ENCODE peak calls at places on chromosomes 5 and 9, in eight cellular contexts. V, F, S, C, K, J, Z and B are unnamed samples.

GRCh38 chr5:61578858-61579503 is 246.9 kb downstream of the ZSWIM6 start:
- DNase-seq in K (no peak), S (no peak), F (no peak), J (no peak), Z (no peak), V (no peak), C (no peak), B (no peak)

GRCh38 chr5:59698774-59699173 is 194.8 kb downstream of the PDE4D start:
- DNase-seq in J (peak), Z (no peak), C (no peak), K (no peak), S (no peak), V (no peak), F (no peak), B (no peak)

GRCh38 chr5:142466195-142466951 is 141.6 kb upstream of the SPRY4 start:
- DNase-seq in F (peak), Z (no peak), V (no peak), S (no peak), K (no peak), J (no peak), C (no peak), B (peak)

GRCh38 chr5:32450952-32451351 is 6.4 kb upstream of the ZFR start:
- DNase-seq in S (no peak), K (no peak), C (no peak), Z (no peak), F (no peak), J (no peak), V (peak), B (no peak)

GRCh38 chr5:98031926-98032325 is 741.5 kb upstream of the RGMB start:
- DNase-seq in F (peak), Z (no peak), J (no peak), S (no peak), V (no peak), K (no peak), C (no peak), B (no peak)

GRCh38 chr9:33778700-33779351 is 16.5 kb upstream of the PRSS3 start:
- DNase-seq in C (no peak), Z (peak), F (peak), S (peak), J (peak), K (no peak), V (peak), B (no peak)

GRCh38 chr5:126579716-126580115 is 15.3 kb downstream of the ALDH7A1 start:
- DNase-seq in F (no peak), S (no peak), J (no peak), V (no peak), Z (no peak), K (no peak), C (no peak), B (no peak)

GRCh38 chr9:9914174-9914573 is 698.6 kb downstream of the PTPRD start:
- DNase-seq in K (no peak), C (no peak), F (no peak), V (no peak), J (no peak), Z (no peak), S (no peak), B (no peak)

GRCh38 chr9:35464056-35465025 is 25.6 kb upstream of the RUSC2 start:
- DNase-seq in V (no peak), K (no peak), J (no peak), F (peak), S (no peak), C (no peak), Z (no peak), B (no peak)

GRCh38 chr9:36101916-36102741 is 34.4 kb upstream of the GLIPR2 start:
- DNase-seq in J (no peak), Z (no peak), S (no peak), F (peak), V (no peak), C (peak), K (no peak), B (peak)

GRCh38 chr5:9466677-9467076 is 79.2 kb downstream of the SEMA5A start:
- DNase-seq in J (no peak), F (peak), V (no peak), Z (no peak), K (no peak), S (no peak), C (no peak), B (no peak)

GRCh38 chr9:93354451-93354850 is 97.0 kb upstream of the FAM120A start:
- DNase-seq in J (peak), S (no peak), Z (no peak), F (no peak), K (no peak), C (peak), V (no peak), B (no peak)

GRCh38 chr5:126811515-126812198 is 34.7 kb downstream of the LMNB1 start:
- DNase-seq in Z (peak), C (no peak), K (no peak), S (no peak), J (no peak), V (no peak), F (peak), B (no peak)

GRCh38 chr5:34749431-34749872 is 89.5 kb upstream of the TTC23L start:
- DNase-seq in K (no peak), C (no peak), S (no peak), V (no peak), J (no peak), Z (no peak), F (peak), B (no peak)

GRCh38 chr9:85640425-85640824 is 101.3 kb downstream of the AGTPBP1 start:
- DNase-seq in K (no peak), J (no peak), F (no peak), V (no peak), Z (no peak), C (no peak), S (no peak), B (no peak)

GRCh38 chr9:127783111-127783621 is 2.7 kb upstream of the CDK9 start:
- DNase-seq in Z (peak), F (no peak), J (no peak), S (peak), K (no peak), V (peak), C (no peak), B (no peak)

GRCh38 chr9:91433180-91433579 is 9.5 kb upstream of the NFIL3 start:
- DNase-seq in J (peak), Z (no peak), C (peak), S (peak), V (no peak), K (no peak), F (peak), B (peak)

GRCh38 chr5:116532762-116533525 is 41.7 kb downstream of the SEMA6A start:
- DNase-seq in V (no peak), C (peak), J (no peak), S (no peak), K (no peak), F (no peak), Z (no peak), B (no peak)

GRCh38 chr9:127698386-127698785 is 8.4 kb upstream of the CFAP157 start:
- DNase-seq in J (no peak), S (no peak), V (no peak), Z (no peak), K (no peak), C (no peak), F (no peak), B (no peak)

GRCh38 chr9:29150606-29151005 is 1577.3 kb upstream of the C9orf72 start:
- DNase-seq in J (no peak), C (no peak), F (no peak), V (no peak), K (no peak), S (no peak), Z (no peak), B (no peak)

GRCh38 chr5:147558826-147559225 is 49.0 kb upstream of the DPYSL3 start:
- DNase-seq in J (peak), F (peak), Z (no peak), V (peak), S (no peak), K (no peak), C (no peak), B (peak)

GRCh38 chr9:112338561-112338960 is 5.1 kb upstream of the PTBP3 start:
- DNase-seq in F (peak), K (no peak), S (no peak), V (no peak), Z (no peak), J (no peak), C (peak), B (no peak)

GRCh38 chr5:61371474-61371873 is 39.4 kb downstream of the ZSWIM6 start:
- DNase-seq in F (no peak), V (no peak), K (no peak), J (no peak), Z (no peak), S (no peak), C (no peak), B (no peak)

GRCh38 chr9:137461663-137462395 is 2.7 kb upstream of the NSMF start:
- DNase-seq in F (peak), J (peak), K (peak), V (peak), Z (peak), S (peak), C (no peak), B (no peak)

GRCh38 chr9:27414215-27414731 is 109.8 kb upstream of the IFNK start:
- DNase-seq in S (no peak), K (no peak), J (no peak), Z (no peak), V (no peak), C (no peak), F (no peak), B (no peak)

GRCh38 chr9:130328349-130328801 is 62.8 kb downstream of the HMCN2 start:
- DNase-seq in Z (no peak), S (no peak), K (no peak), J (no peak), C (no peak), F (peak), V (peak), B (no peak)

GRCh38 chr9:136799854-136800657 is 3.9 kb downstream of the CCDC183 start:
- DNase-seq in S (peak), F (no peak), K (peak), C (peak), V (peak), J (peak), Z (peak), B (no peak)

GRCh38 chr9:101465330-101465915 is 29.8 kb upstream of the ALDOB start:
- DNase-seq in K (peak), C (no peak), S (peak), F (peak), J (peak), Z (no peak), V (peak), B (peak)

DNA sequence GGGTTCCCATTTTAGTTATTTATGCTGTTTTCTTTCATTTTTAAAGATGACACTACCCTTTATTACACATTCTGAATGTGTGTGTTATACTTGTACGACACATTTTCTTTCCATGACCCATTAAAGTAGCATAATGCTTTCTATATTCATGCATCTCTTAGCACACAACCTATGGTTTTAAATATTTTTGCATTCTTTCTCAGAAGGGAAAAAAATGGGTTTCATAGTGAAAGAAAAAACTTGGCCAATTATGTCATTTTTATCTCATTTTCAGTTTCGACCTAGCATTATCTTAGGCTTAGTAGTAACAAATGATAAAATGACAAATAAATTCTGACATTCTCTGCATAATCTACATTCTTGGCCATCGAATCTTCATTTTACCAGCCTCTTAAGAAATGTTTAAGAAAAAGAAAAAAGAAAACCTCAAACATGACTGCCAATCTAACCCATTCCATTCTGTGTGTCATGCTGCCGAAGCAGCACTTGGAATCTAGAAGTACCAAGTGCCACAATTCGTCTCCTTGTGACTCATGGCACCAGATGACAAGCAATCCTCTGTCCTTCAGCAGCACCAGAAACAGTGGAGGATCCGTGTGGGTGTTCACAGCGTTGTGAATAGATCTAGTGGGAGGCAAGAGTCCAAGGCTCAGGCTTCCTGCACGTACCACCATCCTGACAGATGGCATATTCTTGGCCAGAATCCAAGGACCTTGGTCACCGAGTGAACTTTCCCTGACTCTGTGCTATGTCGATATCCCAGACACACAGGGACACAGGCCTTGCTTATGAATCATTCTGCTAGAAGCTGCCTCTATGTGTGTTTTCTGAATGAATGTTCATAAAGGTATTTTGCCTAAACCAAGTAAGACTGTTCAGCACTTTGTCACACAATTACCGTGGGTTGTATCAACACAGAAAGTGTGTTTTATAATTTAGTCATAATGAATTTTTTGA is 502.7 kb downstream of the NR2F1-AS1 start:
- DNase-seq in V (no peak), J (peak), Z (no peak), F (peak), K (peak), S (no peak), C (peak), B (peak)
- H3K4me3 ChIP-seq in V (no peak), J (no peak), Z (no peak), F (peak), K (no peak), S (no peak), C (no peak), B (no peak)

GRCh38 chr5:1949253-1949652 is 66.5 kb upstream of the IRX4 start:
- DNase-seq in J (no peak), K (peak), Z (no peak), V (no peak), C (no peak), F (no peak), S (no peak), B (no peak)
- H3K4me3 ChIP-seq in J (no peak), K (no peak), Z (no peak), V (no peak), C (no peak), F (no peak), S (no peak), B (no peak)

GRCh38 chr9:132408521-132408920 is 1.5 kb upstream of the CFAP77 start:
- DNase-seq in V (no peak), K (no peak), S (no peak), Z (no peak), C (no peak), J (no peak), F (no peak), B (no peak)

GRCh38 chr9:132404228-132404881 is 2.3 kb downstream of the TTF1 start:
- DNase-seq in C (peak), V (no peak), K (no peak), J (no peak), F (peak), Z (no peak), S (peak), B (no peak)

GRCh38 chr9:132409828-132410528 is at the start of gene CFAP77:
- DNase-seq in J (peak), V (peak), S (no peak), F (peak), C (no peak), K (no peak), Z (peak), B (no peak)

GRCh38 chr9:132406554-132407122 is at the start of gene TTF1:
- DNase-seq in S (peak), V (peak), F (peak), C (peak), J (peak), Z (peak), K (peak), B (peak)

GRCh38 chr9:132407196-132407595 is 556 bp upstream of the TTF1 start:
- DNase-seq in F (no peak), V (no peak), S (no peak), C (no peak), Z (no peak), K (no peak), J (no peak), B (no peak)
- H3K4me3 ChIP-seq in F (peak), V (no peak), S (peak), C (no peak), Z (peak), K (peak), J (no peak), B (peak)

DNA sequence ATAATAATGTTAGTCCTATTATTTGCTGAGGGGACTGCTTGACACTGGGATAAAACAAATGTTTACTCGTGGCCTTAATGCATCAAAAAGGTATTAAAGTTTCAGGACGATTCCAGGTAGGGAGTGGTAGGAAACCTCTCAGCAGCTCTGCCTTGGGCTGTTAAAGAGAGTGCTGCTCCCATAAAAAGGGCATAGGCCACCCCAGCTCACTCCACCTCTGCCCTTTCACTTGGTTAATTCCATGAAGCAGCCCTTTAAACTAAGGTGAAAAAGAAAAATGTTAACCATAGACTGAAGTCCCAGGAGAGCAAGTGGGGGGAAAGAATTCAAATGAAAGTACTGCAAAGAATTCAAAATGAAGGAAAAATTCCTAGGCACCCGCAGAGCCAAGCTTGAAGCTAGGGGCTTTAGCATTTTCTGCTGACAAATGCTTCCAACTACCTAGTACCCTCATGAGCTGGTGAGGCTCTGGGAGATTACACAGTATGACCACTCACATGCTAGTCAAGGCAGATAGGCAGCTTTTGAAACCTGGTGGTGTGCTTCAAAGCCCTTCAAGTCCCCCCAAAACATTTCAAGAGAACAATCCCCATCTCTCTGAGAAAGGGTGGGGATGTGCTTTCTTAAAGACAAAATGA is 8.5 kb downstream of the KLF9 start:
- DNase-seq in J (no peak), F (peak), C (no peak), V (no peak), S (no peak), Z (no peak), K (no peak), B (no peak)
- H3K4me3 ChIP-seq in J (no peak), F (no peak), C (no peak), V (no peak), S (no peak), Z (peak), K (no peak), B (no peak)

DNA sequence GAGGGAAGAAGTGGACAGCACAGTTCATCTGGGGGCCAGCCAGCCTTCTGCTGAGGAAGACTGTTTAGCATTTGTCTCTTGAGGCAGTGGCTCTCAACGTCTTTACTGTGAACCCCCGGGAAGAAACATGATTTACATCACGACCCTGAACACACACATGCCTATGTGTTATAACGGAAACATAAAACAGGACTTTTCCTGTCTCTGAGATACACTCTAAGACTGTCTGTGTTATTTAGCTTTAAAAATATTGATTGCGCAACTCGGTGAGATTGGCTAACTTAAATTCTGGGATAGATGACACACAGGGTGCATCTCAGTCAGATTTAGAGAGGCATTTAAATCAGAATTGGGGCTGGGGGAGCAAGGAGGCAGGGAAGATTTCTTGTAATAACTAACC is 25.0 kb upstream of the DENND1A start:
- DNase-seq in C (no peak), V (no peak), F (peak), K (no peak), Z (no peak), S (no peak), J (no peak), B (no peak)
- H3K4me3 ChIP-seq in C (no peak), V (no peak), F (no peak), K (no peak), Z (no peak), S (no peak), J (no peak), B (no peak)

GRCh38 chr5:80191991-80192398 is 63.9 kb downstream of the SERINC5 start:
- DNase-seq in C (no peak), Z (peak), S (peak), V (no peak), F (peak), K (no peak), J (peak), B (no peak)

GRCh38 chr5:80190960-80191359 is 64.9 kb downstream of the SERINC5 start:
- DNase-seq in F (no peak), V (no peak), C (no peak), K (no peak), J (no peak), S (no peak), Z (no peak), B (no peak)

GRCh38 chr5:80193421-80193820 is 62.4 kb downstream of the SERINC5 start:
- DNase-seq in Z (no peak), S (no peak), J (no peak), K (no peak), C (no peak), V (no peak), F (no peak), B (no peak)

GRCh38 chr5:80191397-80191796 is 64.5 kb downstream of the SERINC5 start:
- DNase-seq in V (no peak), F (no peak), Z (no peak), S (no peak), J (no peak), C (no peak), K (no peak), B (no peak)

DNA sequence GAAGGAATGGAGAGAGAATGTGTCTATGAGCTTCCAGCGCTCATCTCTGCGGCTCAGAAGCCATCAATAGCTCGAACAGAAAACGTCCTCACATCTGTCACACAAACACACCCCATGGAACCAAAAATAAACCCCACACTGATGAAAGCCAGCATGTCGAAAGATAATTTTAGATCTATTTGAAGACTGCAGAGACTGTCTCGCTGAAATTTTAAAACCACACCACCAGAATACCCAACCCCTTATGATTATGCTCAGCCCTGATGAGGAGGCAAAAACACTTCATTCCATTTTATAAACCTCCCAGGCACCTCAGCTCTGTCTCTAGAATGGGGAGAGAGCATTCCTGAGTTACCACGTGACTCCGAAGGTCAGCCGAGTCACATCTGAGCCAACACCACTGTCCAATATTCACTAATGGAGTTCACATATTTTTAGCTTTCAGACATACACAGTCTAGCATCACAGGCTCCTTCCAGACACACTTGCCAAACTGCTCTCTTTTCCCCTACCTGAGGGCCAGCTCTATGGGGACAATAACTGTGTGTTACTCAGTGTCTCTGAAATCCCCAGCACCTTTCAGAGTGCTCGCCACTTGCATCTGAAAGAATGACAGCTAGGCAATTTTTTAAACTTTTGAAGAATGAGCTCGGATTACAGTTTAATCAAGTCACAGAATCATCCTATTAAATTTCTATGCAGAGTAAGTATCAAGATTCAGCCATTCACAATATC is 63.2 kb downstream of the SERINC5 start:
- DNase-seq in C (no peak), J (peak), K (no peak), V (no peak), F (peak), Z (no peak), S (peak), B (no peak)
- H3K4me3 ChIP-seq in C (no peak), J (no peak), K (no peak), V (no peak), F (no peak), Z (peak), S (peak), B (no peak)